ENCODE peak calls at places on chromosome 5, in eight cellular contexts. B is GM23248, C is IMR-90, G is hepatocyte, P is fibroblast of lung, I is keratinocyte, F is H9, L is HCT116. R is an unnamed sample.
A peak's percentile ranks its signal among the peaks of the same experiment; 100 is the strongest.

GRCh38 chr5:10701567-10702039 is 59.4 kb downstream of the DAP start:
- DNase-seq in B (peak; percentile 65), C (peak; percentile 71), G (peak; percentile 54), P (peak; percentile 77), I (no peak), F (no peak), L (no peak), R (peak; percentile 90)

GRCh38 chr5:31193591-31194457 is at the start of gene CDH6:
- DNase-seq in B (peak; percentile 62), C (peak; percentile 75), G (peak; percentile 70), P (peak; percentile 10), I (no peak), F (peak; percentile 92), L (no peak), R (peak; percentile 85)

GRCh38 chr5:132445640-132445923 is 45.0 kb downstream of the IRF1 start:
- DNase-seq in B (no peak), C (no peak), G (no peak), P (no peak), I (peak; percentile 81), F (no peak), L (no peak), R (no peak)

GRCh38 chr5:150208187-150209015 is 18.5 kb downstream of the SLC6A7 start:
- DNase-seq in B (peak; percentile 74), C (peak; percentile 79), G (no peak), P (peak; percentile 56), I (peak; percentile 70), F (no peak), L (no peak), R (peak; percentile 97)

GRCh38 chr5:159660401-159660800 is 255.9 kb upstream of the ADRA1B start:
- DNase-seq in B (peak; percentile 38), C (no peak), G (peak; percentile 33), P (no peak), I (no peak), F (no peak), L (no peak), R (no peak)

GRCh38 chr5:74542477-74542876 is 98.1 kb downstream of the ENC1 start:
- DNase-seq in B (peak; percentile 76), C (no peak), G (no peak), P (no peak), I (no peak), F (no peak), L (no peak), R (no peak)

GRCh38 chr5:4295663-4296339 is 700.2 kb downstream of the IRX1 start:
- DNase-seq in B (peak; percentile 6), C (no peak), G (peak; percentile 51), P (no peak), I (no peak), F (peak; percentile 60), L (no peak), R (no peak)

GRCh38 chr5:14351086-14351661 is 208.0 kb downstream of the TRIO start:
- DNase-seq in B (no peak), C (no peak), G (no peak), P (no peak), I (no peak), F (no peak), L (no peak), R (no peak)

GRCh38 chr5:17398439-17398838 is 99.6 kb upstream of the TAF11L2 start:
- DNase-seq in B (peak; percentile 90), C (peak; percentile 97), G (no peak), P (peak; percentile 86), I (peak; percentile 73), F (no peak), L (no peak), R (no peak)

GRCh38 chr5:84381501-84382362 is 2.9 kb downstream of the EDIL3 start:
- DNase-seq in B (peak; percentile 3), C (no peak), G (peak; percentile 11), P (peak; percentile 23), I (no peak), F (no peak), L (no peak), R (no peak)

GRCh38 chr5:77204967-77205366 is 5.5 kb upstream of the PDE8B start:
- DNase-seq in B (no peak), C (no peak), G (no peak), P (no peak), I (no peak), F (no peak), L (no peak), R (no peak)

GRCh38 chr5:166581827-166582226 is 1709.6 kb upstream of the WWC1 start:
- DNase-seq in B (no peak), C (no peak), G (no peak), P (no peak), I (no peak), F (no peak), L (no peak), R (no peak)

GRCh38 chr5:178392998-178393397 is 160.4 kb upstream of the PHYKPL start:
- DNase-seq in B (no peak), C (no peak), G (no peak), P (no peak), I (no peak), F (no peak), L (no peak), R (peak; percentile 44)

GRCh38 chr5:56273376-56274005 is 40.4 kb upstream of the ANKRD55 start:
- DNase-seq in B (no peak), C (no peak), G (no peak), P (no peak), I (no peak), F (no peak), L (no peak), R (no peak)

GRCh38 chr5:73948720-73949119 is 322.7 kb downstream of the ARHGEF28 start:
- DNase-seq in B (peak; percentile 72), C (peak; percentile 51), G (no peak), P (peak; percentile 57), I (no peak), F (no peak), L (no peak), R (no peak)

GRCh38 chr5:179404321-179405053 is 59.2 kb upstream of the ADAMTS2 start:
- DNase-seq in B (peak; percentile 51), C (peak; percentile 42), G (peak; percentile 37), P (peak; percentile 52), I (no peak), F (peak; percentile 20), L (no peak), R (peak; percentile 94)

GRCh38 chr5:172715931-172716682 is 54.9 kb downstream of the DUSP1 start:
- DNase-seq in B (peak; percentile 32), C (no peak), G (no peak), P (no peak), I (no peak), F (peak; percentile 68), L (no peak), R (peak; percentile 37)

GRCh38 chr5:102794047-102794446 is 38.9 kb downstream of the PAM start:
- DNase-seq in B (no peak), C (no peak), G (no peak), P (no peak), I (no peak), F (no peak), L (no peak), R (no peak)

GRCh38 chr5:153276151-153276550 is 214.3 kb upstream of the GRIA1 start:
- DNase-seq in B (peak; percentile 48), C (no peak), G (peak; percentile 75), P (peak; percentile 46), I (no peak), F (peak; percentile 44), L (no peak), R (no peak)

DNA sequence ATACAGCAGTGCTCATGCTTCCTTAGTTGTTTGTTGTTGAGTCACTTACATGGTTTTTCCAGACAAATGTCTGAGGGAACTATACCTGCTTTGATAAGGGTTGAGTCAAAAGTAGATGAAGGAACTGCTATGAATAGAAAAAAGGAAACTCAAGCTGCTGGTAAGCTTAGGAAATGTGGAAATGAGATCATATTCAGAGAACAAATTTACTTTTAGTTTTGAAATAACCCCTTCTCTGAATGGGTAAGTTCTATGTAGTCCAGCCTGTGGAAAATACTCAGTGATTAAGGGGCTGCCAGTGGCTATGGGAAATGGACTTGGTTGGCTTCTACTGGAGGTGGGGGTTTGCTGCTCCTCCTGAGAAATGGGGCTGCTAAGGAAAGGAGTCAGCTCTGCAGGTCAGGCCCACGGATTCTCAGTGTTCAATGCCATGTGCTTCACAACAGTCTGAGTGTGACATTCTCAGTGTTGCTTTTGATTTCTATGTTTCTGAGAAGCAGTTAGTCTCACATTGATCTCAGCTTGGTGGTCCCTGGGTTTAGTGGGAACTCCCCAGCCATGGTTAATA is 47.7 kb upstream of the GLRX start:
- DNase-seq in B (peak; percentile 66), C (peak; percentile 87), G (no peak), P (no peak), I (peak; percentile 44), F (no peak), L (no peak), R (peak; percentile 57)
- H3K27ac ChIP-seq in B (peak overlapping the region; percentile 65), C (peak overlapping the region; percentile 87), G (peak overlapping the region; percentile 18), P (no peak overlapping the region), I (peak overlapping the region; percentile 69), F (no peak overlapping the region), L (no peak overlapping the region), R (peak overlapping the region; percentile 88)

DNA sequence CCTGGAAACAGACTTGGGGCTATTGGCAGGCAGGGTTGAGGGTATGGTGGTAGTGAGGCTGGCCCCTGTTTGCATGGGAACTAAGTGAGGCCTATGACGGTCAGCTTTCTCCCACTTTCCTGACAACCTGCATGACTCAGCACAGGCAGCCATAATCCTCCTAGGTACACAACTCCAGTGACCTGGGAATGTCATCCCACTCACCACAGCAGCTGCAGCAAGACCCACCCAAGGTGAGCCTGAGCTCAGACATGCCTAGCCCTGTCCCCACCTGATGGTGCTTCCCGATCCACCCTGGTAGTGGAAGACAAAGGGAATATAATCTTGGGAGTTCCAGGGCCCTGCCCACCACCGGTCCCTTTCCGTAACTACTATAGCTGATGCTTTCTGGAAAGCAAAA is 178.7 kb downstream of the NDUFS4 start:
- DNase-seq in B (no peak), C (no peak), G (no peak), P (no peak), I (no peak), F (no peak), L (no peak), R (peak; percentile 57)
- H4K20me1 ChIP-seq in B (no peaks in the 10 kb centered on the region), C (no peaks in the 10 kb centered on the region), G (no peaks in the 10 kb centered on the region), P (no peaks in the 10 kb centered on the region), I (no peaks in the 10 kb centered on the region), F (no peaks in the 10 kb centered on the region), L (no peaks in the 10 kb centered on the region), R (no peaks in the 10 kb centered on the region)

DNA sequence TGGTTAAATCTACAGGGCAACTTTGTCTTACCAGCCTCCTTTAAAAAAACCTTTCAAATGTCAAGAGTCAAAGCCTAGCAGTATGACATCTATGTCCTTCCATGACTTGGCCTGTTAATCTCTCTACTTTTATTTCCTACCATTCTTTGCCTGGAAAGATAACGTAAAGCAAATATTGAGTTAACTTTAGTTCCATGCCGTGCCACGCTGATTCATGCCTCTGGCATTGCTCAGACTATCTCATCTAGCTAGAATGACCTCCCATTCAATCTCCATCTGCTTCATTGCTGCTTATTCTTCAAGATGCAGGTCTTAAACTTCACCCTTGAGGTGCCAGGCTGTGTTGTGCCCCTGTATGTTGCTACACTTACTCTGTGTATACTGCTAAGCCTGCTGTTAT is 729.8 kb downstream of the EFNA5 start:
- DNase-seq in B (no peak), C (no peak), G (peak; percentile 65), P (no peak), I (no peak), F (no peak), L (no peak), R (no peak)
- H2AFZ ChIP-seq in B (no peak overlapping the region), C (no peak overlapping the region), G (no peak overlapping the region), P (no peak overlapping the region), I (no peak overlapping the region), F (no peak overlapping the region), L (no peak overlapping the region), R (no peak overlapping the region)

DNA sequence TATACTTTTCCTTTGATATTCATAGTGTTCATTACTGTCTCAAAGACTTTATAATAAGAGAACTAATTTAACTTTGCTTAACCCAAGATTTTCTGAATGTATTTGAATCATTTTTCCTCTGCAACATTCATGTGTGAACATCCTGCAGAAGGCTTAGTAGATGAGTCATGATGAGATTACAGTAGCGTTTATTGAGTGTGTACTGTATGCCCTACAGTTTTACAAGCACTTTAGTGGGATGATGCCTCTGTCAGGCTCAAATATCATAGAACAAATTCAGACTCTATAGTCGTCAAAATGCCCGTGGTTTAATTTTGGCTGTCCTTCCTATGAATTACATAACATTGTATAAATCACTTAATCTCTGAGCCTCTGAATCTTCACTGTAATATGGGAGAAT is 41.2 kb downstream of the FYB1 start:
- DNase-seq in B (peak; percentile 68), C (peak; percentile 65), G (no peak), P (peak; percentile 6), I (no peak), F (no peak), L (no peak), R (no peak)
- H3K27ac ChIP-seq in B (peak overlapping the region; percentile 3), C (no peak overlapping the region), G (no peak overlapping the region), P (no peak overlapping the region), I (no peak overlapping the region), F (no peak overlapping the region), L (no peak overlapping the region), R (no peak overlapping the region)